ENCODE peak calls at places on chromosomes 11 and 22, in five cellular contexts. Q, U, A, S and C are unnamed samples.

GRCh38 chr11:65060913-65061408 is 2.6 kb upstream of the NAALADL1 start:
- DNase-seq in S (no peak), Q (no peak), U (no peak), A (no peak), C (peak)

GRCh38 chr11:64998690-64999431 is 2.1 kb upstream of the BATF2 start:
- DNase-seq in S (no peak), U (no peak), Q (no peak), A (no peak), C (peak)

GRCh38 chr11:80778432-80778831 is 1337.6 kb upstream of the TENM4 start:
- DNase-seq in A (no peak), U (no peak), Q (no peak), S (no peak), C (no peak)

GRCh38 chr11:84465040-84465439 is 1162.1 kb downstream of the DLG2 start:
- DNase-seq in U (no peak), A (no peak), S (no peak), Q (no peak), C (no peak)

GRCh38 chr22:50303848-50304527 is 3.5 kb downstream of the PLXNB2 start:
- DNase-seq in A (no peak), U (peak), S (peak), Q (no peak), C (no peak)

GRCh38 chr11:104918113-104918824 is 20.0 kb upstream of the CASP12 start:
- DNase-seq in A (no peak), U (no peak), Q (peak), S (no peak), C (no peak)

GRCh38 chr11:35907648-35908431 is 36.0 kb upstream of the LDLRAD3 start:
- DNase-seq in S (no peak), U (no peak), A (peak), Q (peak), C (peak)

GRCh38 chr11:96187779-96188624 is 155.0 kb downstream of the MAML2 start:
- DNase-seq in Q (peak), S (no peak), A (no peak), U (no peak), C (no peak)

GRCh38 chr22:42862045-42862734 is 5.1 kb upstream of the ARFGAP3 start:
- DNase-seq in A (no peak), Q (peak), U (no peak), S (no peak), C (no peak)

GRCh38 chr11:9351956-9352355 is 32.5 kb upstream of the IPO7 start:
- DNase-seq in S (no peak), Q (peak), A (no peak), U (no peak), C (no peak)

GRCh38 chr11:4636136-4636535 is 1.1 kb upstream of the OR51D1 start:
- DNase-seq in U (no peak), A (no peak), Q (no peak), S (no peak), C (no peak)

GRCh38 chr11:48116843-48117242 is 99.8 kb upstream of the OR4B1 start:
- DNase-seq in S (peak), Q (no peak), A (no peak), U (peak), C (peak)

GRCh38 chr11:110470716-110471115 is 41.0 kb downstream of the FDX1 start:
- DNase-seq in U (no peak), Q (peak), A (no peak), S (no peak), C (no peak)

GRCh38 chr11:102151784-102152525 is 41.7 kb downstream of the YAP1 start:
- DNase-seq in A (no peak), Q (no peak), U (no peak), S (no peak), C (no peak)

GRCh38 chr11:10982695-10983492 is 125.0 kb upstream of the ZBED5 start:
- DNase-seq in U (peak), Q (no peak), S (no peak), A (no peak), C (no peak)

GRCh38 chr22:35315141-35315854 is 15.6 kb downstream of the TOM1 start:
- DNase-seq in S (no peak), U (no peak), Q (no peak), A (no peak), C (no peak)

GRCh38 chr11:114317738-114318137 is 21.5 kb downstream of the NNMT start:
- DNase-seq in S (peak), A (no peak), Q (peak), U (no peak), C (no peak)

GRCh38 chr22:21933899-21934298 is 18.7 kb downstream of the PPM1F start:
- DNase-seq in S (no peak), Q (no peak), U (no peak), A (no peak), C (no peak)

GRCh38 chr11:129728571-129728970 is 87.1 kb upstream of the TMEM45B start:
- DNase-seq in Q (no peak), A (no peak), S (no peak), U (no peak), C (no peak)

GRCh38 chr22:27670701-27671412 is 130.7 kb downstream of the MN1 start:
- DNase-seq in U (peak), S (no peak), Q (no peak), A (no peak), C (no peak)

GRCh38 chr11:35235944-35236666 is 97.1 kb downstream of the CD44 start:
- DNase-seq in Q (no peak), A (no peak), U (no peak), S (no peak), C (peak)

GRCh38 chr11:104286129-104286528 is 122.2 kb upstream of the PDGFD start:
- DNase-seq in U (no peak), S (no peak), A (no peak), Q (no peak), C (no peak)

GRCh38 chr11:57235761-57236703 is 1.0 kb downstream of the APLNR start:
- DNase-seq in Q (no peak), A (no peak), U (no peak), S (no peak), C (no peak)

GRCh38 chr11:111635706-111636045 is 33.4 kb downstream of the SIK2 start:
- DNase-seq in Q (peak), S (peak), U (no peak), A (no peak), C (no peak)

GRCh38 chr11:57646756-57647303 is 2.9 kb downstream of the YPEL4 start:
- DNase-seq in Q (no peak), U (no peak), S (no peak), A (no peak), C (no peak)

GRCh38 chr11:6862961-6863360 is at the start of gene OR10A2:
- DNase-seq in U (no peak), A (no peak), Q (peak), S (no peak), C (no peak)

GRCh38 chr11:8717544-8717875 is 34.9 kb downstream of the RPL27A start:
- DNase-seq in U (peak), A (no peak), S (no peak), Q (no peak), C (no peak)

GRCh38 chr11:46522682-46523281 is 71.0 kb downstream of the AMBRA1 start:
- DNase-seq in S (no peak), Q (no peak), U (no peak), A (no peak), C (no peak)

GRCh38 chr11:70159612-70160570 is 43.2 kb upstream of the FADD start:
- DNase-seq in A (no peak), U (no peak), Q (peak), S (no peak), C (peak)

GRCh38 chr22:31122196-31122531 is 602 bp upstream of the INPP5J start:
- DNase-seq in Q (no peak), S (no peak), A (no peak), U (no peak), C (no peak)

GRCh38 chr22:27554106-27554814 is 247.3 kb downstream of the MN1 start:
- DNase-seq in A (no peak), U (no peak), S (no peak), Q (peak), C (no peak)

GRCh38 chr11:24861440-24861839 is 364.6 kb downstream of the LUZP2 start:
- DNase-seq in S (no peak), U (no peak), A (no peak), Q (no peak), C (no peak)

GRCh38 chr11:133945087-133945974 is 11.4 kb downstream of the IGSF9B start:
- DNase-seq in Q (peak), A (no peak), S (peak), U (no peak), C (no peak)

GRCh38 chr11:7512525-7513209 is 1.1 kb upstream of the PPFIBP2 start:
- DNase-seq in A (no peak), U (no peak), Q (no peak), S (no peak), C (no peak)

GRCh38 chr11:88174627-88175003 is 628 bp downstream of the RAB38 start:
- DNase-seq in S (no peak), Q (peak), U (no peak), A (no peak), C (peak)

GRCh38 chr11:91366186-91366585 is 858.4 kb upstream of the FAT3 start:
- DNase-seq in A (no peak), S (no peak), U (no peak), Q (no peak), C (no peak)

GRCh38 chr11:133007020-133007584 is 525.2 kb downstream of the OPCML start:
- DNase-seq in U (no peak), Q (no peak), A (no peak), S (peak), C (no peak)

GRCh38 chr11:12164061-12165014 is 53.9 kb downstream of the MICAL2 start:
- DNase-seq in A (no peak), U (no peak), S (no peak), Q (peak), C (peak)
- TF ChIP-seq RCOR1 in A (no peak), U (peak), S (no peak), Q (no peak), C (no peak)

GRCh38 chr11:75305993-75306392 is 45.5 kb downstream of the ARRB1 start:
- DNase-seq in U (no peak), Q (no peak), A (no peak), S (no peak), C (no peak)

GRCh38 chr11:75301131-75301530 is 50.3 kb downstream of the ARRB1 start:
- DNase-seq in S (no peak), Q (no peak), U (no peak), A (no peak), C (no peak)

GRCh38 chr11:75303544-75304224 is 47.8 kb downstream of the ARRB1 start:
- DNase-seq in A (no peak), S (peak), Q (no peak), U (no peak), C (no peak)

GRCh38 chr11:75301602-75302345 is 49.7 kb downstream of the ARRB1 start:
- DNase-seq in A (no peak), S (no peak), U (no peak), Q (no peak), C (no peak)

DNA sequence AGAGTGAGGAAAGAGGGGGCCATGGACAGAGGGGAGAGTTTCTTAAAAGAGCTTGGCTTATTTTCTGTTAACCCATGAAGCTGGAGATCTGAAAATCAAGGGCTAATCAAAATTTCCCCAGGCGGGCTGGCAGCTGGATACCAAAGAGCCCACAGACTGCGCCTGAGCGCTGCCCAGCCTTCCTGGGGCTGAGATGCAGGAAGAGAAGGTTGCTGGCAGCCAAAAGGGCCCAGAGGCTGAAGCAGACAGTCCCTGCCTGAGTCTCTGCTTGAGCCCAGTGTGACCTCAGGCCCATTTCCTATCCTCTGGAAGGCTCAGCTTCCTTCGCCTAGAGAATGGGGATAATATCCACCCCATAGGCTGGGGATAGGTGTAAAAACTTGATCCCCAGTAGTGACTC is 49.1 kb downstream of the ARRB1 start:
- DNase-seq in A (no peak), S (peak), U (no peak), Q (no peak), C (no peak)
- H3K27ac ChIP-seq in A (no peak), S (peak), U (no peak), Q (no peak), C (no peak)

GRCh38 chr11:59102259-59102765 is 4.7 kb upstream of the FAM111B start:
- DNase-seq in Q (peak), S (no peak), U (peak), A (peak), C (peak)
- TF ChIP-seq RCOR1 in Q (no peak), S (no peak), U (no peak), A (no peak), C (no peak)

GRCh38 chr11:119700536-119701346 is 28.3 kb downstream of the NECTIN1 start:
- DNase-seq in U (no peak), A (no peak), S (no peak), Q (no peak), C (no peak)

GRCh38 chr11:119701591-119702260 is 27.3 kb downstream of the NECTIN1 start:
- DNase-seq in U (no peak), S (peak), A (no peak), Q (no peak), C (no peak)

GRCh38 chr11:119699227-119699626 is 29.8 kb downstream of the NECTIN1 start:
- DNase-seq in U (no peak), Q (no peak), A (no peak), S (no peak), C (no peak)

GRCh38 chr11:119697882-119698281 is 31.1 kb downstream of the NECTIN1 start:
- DNase-seq in Q (no peak), S (no peak), A (no peak), U (no peak), C (no peak)

GRCh38 chr11:119700030-119700429 is 29.0 kb downstream of the NECTIN1 start:
- DNase-seq in U (no peak), Q (no peak), S (no peak), A (no peak), C (no peak)
- H3K27ac ChIP-seq in U (no peak), Q (no peak), S (peak), A (no peak), C (no peak)

DNA sequence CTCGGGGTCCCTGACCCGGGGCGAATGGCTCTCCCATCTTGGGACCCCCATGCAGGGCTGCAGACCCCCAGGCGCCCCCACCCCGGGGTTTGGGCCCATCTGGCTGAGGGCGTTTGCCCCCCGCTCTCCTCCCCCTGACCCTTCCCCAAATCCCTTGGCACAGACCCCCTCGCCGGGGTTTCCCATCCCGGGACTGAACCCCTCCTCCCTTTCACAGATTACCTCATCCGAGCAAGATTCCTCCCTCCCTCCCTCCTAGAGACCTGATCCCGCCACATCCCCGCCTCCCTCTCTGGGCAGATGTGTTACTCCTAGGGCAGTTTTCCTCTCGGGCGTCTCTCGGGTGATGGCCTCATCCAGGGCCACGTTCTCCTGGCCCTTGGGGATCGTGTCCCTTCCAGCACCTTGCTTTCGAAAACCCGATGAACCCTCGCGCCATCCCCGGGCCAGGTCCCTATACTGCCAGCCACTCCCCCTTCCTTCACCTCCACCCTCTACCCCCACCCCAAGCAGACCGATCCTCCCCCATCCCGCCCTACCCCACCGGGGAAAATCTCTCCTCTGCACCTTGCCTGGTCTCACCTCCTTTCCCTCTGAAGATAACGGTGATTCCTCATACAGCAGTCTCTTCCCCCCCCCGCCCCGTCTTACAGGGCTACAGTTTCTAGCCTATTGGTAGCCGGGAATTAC is 899 bp downstream of the KMT2A start:
- DNase-seq in U (peak), Q (peak), S (peak), A (no peak), C (peak)
- TF ChIP-seq RCOR1 in U (no peak), Q (no peak), S (no peak), A (no peak), C (no peak)

GRCh38 chr11:61551630-61552029 is 29.2 kb downstream of the SYT7 start:
- DNase-seq in U (no peak), A (no peak), Q (peak), S (peak), C (peak)

GRCh38 chr11:61554172-61554988 is 26.5 kb downstream of the SYT7 start:
- DNase-seq in A (no peak), Q (no peak), S (no peak), U (peak), C (no peak)

GRCh38 chr11:61552108-61552635 is 28.7 kb downstream of the SYT7 start:
- DNase-seq in Q (no peak), A (no peak), U (no peak), S (no peak), C (no peak)

GRCh38 chr11:61555051-61555969 is 25.6 kb downstream of the SYT7 start:
- DNase-seq in A (no peak), S (peak), Q (no peak), U (peak), C (no peak)

DNA sequence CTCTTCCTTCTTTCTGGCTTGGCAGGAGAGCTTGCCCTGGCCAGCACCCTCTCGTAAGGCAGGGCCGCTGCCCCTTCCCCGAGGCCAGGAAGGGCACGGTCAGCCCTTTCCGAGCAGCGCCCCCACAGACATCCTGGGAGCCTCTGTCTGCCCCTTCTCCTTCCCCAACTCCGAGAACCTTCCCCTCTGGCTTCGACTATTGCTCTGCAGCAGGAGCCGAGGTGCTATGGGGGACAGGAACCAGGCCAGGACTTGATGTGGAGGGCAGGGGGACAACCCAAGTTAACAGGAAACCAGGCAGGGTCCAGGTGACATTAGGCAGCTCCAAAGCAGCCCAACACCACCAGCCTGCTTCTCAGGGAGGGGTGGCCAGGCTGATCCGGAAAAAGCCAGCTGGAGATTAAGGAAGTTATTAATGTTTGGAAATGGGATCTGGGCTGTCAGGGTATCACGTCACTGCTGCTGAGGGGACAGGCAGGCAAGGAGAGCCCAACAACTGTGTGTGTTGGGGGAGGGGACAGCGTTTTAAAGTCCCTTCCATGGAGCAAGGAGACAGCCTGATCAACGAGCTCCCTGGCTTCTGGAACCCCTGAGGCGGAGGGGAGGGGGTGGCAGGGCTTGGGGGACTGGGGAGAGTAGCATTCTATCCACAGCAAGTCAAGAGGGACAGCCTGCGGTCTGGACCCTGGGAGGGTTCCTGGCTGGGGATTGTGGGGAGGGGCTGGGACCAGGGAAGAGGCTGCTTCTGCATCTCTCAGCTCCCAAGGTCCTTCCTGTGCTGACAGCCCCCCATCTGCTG is 27.3 kb downstream of the SYT7 start:
- DNase-seq in S (peak), Q (no peak), U (no peak), A (no peak), C (no peak)
- H3K27ac ChIP-seq in S (peak), Q (no peak), U (no peak), A (no peak), C (no peak)

GRCh38 chr11:83139310-83139709 is 17.6 kb upstream of the PCF11 start:
- DNase-seq in A (no peak), U (no peak), S (no peak), Q (no peak), C (no peak)

DNA sequence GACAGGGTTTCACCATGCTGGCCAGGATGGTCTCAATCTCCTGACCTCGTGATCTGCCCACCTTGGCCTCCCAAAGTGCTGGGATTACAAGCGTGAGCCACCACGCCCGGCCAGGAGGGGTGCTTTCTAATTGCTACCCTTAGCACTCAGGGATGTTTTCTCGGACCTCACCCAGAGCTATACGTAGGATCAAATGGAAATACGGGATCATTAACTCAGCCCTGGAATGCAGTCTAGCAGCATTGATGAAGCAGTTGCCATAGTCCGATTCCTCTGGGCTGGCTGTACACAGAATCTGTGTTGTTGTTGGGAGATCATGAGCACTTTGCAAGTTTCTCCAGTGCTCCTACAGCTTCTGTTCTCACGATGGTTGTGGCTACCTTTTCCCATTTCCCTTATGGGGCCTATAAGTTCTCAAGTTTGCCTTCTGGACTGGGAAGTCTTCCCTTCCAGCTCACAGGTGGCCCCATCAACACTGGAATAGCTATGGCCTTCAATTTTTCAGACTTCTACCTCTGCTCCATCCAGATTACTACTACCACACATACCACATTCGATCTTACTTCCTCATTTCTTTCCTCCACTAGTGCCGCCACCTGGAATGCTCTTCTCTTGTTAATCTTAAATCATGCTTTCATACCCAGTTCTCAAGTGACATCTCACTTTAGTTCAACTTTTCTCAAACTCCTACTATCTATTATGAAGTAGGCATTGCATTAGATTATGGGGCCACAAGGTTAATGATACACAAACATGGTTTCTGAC is 16.1 kb upstream of the PCF11 start:
- DNase-seq in S (no peak), U (no peak), Q (no peak), A (peak), C (no peak)
- TF ChIP-seq RCOR1 in S (no peak), U (no peak), Q (no peak), A (no peak), C (no peak)

GRCh38 chr11:68153742-68154141 is 32.6 kb upstream of the CHKA start:
- DNase-seq in U (no peak), S (no peak), A (no peak), Q (no peak), C (no peak)
- H3K27ac ChIP-seq in U (no peak), S (no peak), A (no peak), Q (no peak), C (no peak)